ENCODE peak calls at places on chromosome 1, in five cellular contexts. I, K, D, X and P are unnamed samples.
A peak's percentile ranks its signal among the peaks of the same experiment; 100 is the strongest.

GRCh38 chr1:227890451-227891222 is 57.1 kb downstream of the WNT9A start:
- DNase-seq in I (peak; percentile 64), K (peak; percentile 41), D (no peak), X (no peak), P (peak; percentile 2)

GRCh38 chr1:41623736-41624135 is 139.3 kb upstream of the EDN2 start:
- DNase-seq in I (no peak), K (peak; percentile 44), D (no peak), X (no peak), P (no peak)

GRCh38 chr1:9075023-9075422 is 5.6 kb upstream of the SLC2A5 start:
- DNase-seq in I (no peak), K (no peak), D (no peak), X (no peak), P (no peak)

GRCh38 chr1:94092210-94092613 is 28.7 kb downstream of the ABCA4 start:
- DNase-seq in I (no peak), K (no peak), D (no peak), X (no peak), P (no peak)

GRCh38 chr1:23558140-23558871 is 995 bp downstream of the ID3 start:
- DNase-seq in I (peak; percentile 89), K (peak; percentile 88), D (peak; percentile 83), X (peak; percentile 45), P (no peak)

GRCh38 chr1:229529639-229530038 is 21.5 kb upstream of the NUP133 start:
- DNase-seq in I (peak; percentile 71), K (no peak), D (no peak), X (no peak), P (no peak)

GRCh38 chr1:8194481-8195227 is 123.3 kb upstream of the SLC45A1 start:
- DNase-seq in I (no peak), K (no peak), D (no peak), X (no peak), P (no peak)

GRCh38 chr1:203696673-203697072 is 68.3 kb upstream of the LAX1 start:
- DNase-seq in I (no peak), K (no peak), D (no peak), X (no peak), P (no peak)

GRCh38 chr1:212482352-212483153 is 49.8 kb downstream of the NENF start:
- DNase-seq in I (no peak), K (peak; percentile 76), D (no peak), X (no peak), P (no peak)

GRCh38 chr1:39462074-39462473 is 29.4 kb upstream of the BMP8A start:
- DNase-seq in I (no peak), K (no peak), D (no peak), X (no peak), P (no peak)

GRCh38 chr1:119779869-119780356 is 11.2 kb upstream of the HMGCS2 start:
- DNase-seq in I (no peak), K (peak; percentile 66), D (peak; percentile 30), X (no peak), P (no peak)

GRCh38 chr1:32337855-32338636 is 2.0 kb upstream of the MARCKSL1 start:
- DNase-seq in I (peak; percentile 91), K (peak; percentile 65), D (peak; percentile 74), X (peak; percentile 57), P (no peak)

GRCh38 chr1:107622975-107623374 is 342.0 kb downstream of the VAV3 start:
- DNase-seq in I (no peak), K (no peak), D (no peak), X (no peak), P (no peak)

GRCh38 chr1:204959836-204960235 is 83.2 kb upstream of the CNTN2 start:
- DNase-seq in I (no peak), K (no peak), D (no peak), X (no peak), P (no peak)

GRCh38 chr1:26524181-26524580 is 5.4 kb upstream of the RPS6KA1 start:
- DNase-seq in I (no peak), K (no peak), D (no peak), X (no peak), P (no peak)

GRCh38 chr1:146036241-146036989 is 14.9 kb upstream of the HJV start:
- DNase-seq in I (no peak), K (no peak), D (no peak), X (no peak), P (no peak)

GRCh38 chr1:58432813-58433668 is 113.5 kb downstream of the OMA1 start:
- DNase-seq in I (no peak), K (no peak), D (no peak), X (peak; percentile 92), P (no peak)

GRCh38 chr1:116769561-116769977 is 15.3 kb downstream of the CD2 start:
- DNase-seq in I (no peak), K (peak; percentile 83), D (no peak), X (no peak), P (peak; percentile 65)

GRCh38 chr1:78591971-78592370 is 28.3 kb upstream of the IFI44L start:
- DNase-seq in I (no peak), K (no peak), D (no peak), X (no peak), P (no peak)

GRCh38 chr1:59150537-59151386 is 146.1 kb upstream of the FGGY start:
- DNase-seq in I (no peak), K (peak; percentile 76), D (peak; percentile 86), X (no peak), P (no peak)

GRCh38 chr1:239982762-239983161 is 108.9 kb upstream of the FMN2 start:
- DNase-seq in I (no peak), K (no peak), D (no peak), X (no peak), P (no peak)

GRCh38 chr1:244074559-244075171 is 23.6 kb downstream of the ZBTB18 start:
- DNase-seq in I (peak; percentile 84), K (peak; percentile 74), D (no peak), X (no peak), P (peak; percentile 42)

GRCh38 chr1:218930472-218930871 is 243.2 kb upstream of the LYPLAL1 start:
- DNase-seq in I (no peak), K (no peak), D (no peak), X (no peak), P (no peak)

GRCh38 chr1:7482077-7482476 is 289.0 kb upstream of the VAMP3 start:
- DNase-seq in I (no peak), K (no peak), D (no peak), X (no peak), P (no peak)

GRCh38 chr1:42963378-42964005 is 4.8 kb upstream of the SLC2A1 start:
- DNase-seq in I (no peak), K (no peak), D (no peak), X (no peak), P (no peak)

GRCh38 chr1:197423006-197423405 is 155.0 kb downstream of the CRB1 start:
- DNase-seq in I (no peak), K (no peak), D (no peak), X (no peak), P (no peak)

GRCh38 chr1:169809370-169810095 is 14.8 kb upstream of the METTL18 start:
- DNase-seq in I (no peak), K (no peak), D (no peak), X (peak; percentile 48), P (no peak)

GRCh38 chr1:51998007-51998406 is 7.5 kb upstream of the RAB3B start:
- DNase-seq in I (no peak), K (no peak), D (no peak), X (no peak), P (no peak)

GRCh38 chr1:204126941-204127340 is 24.9 kb downstream of the ETNK2 start:
- DNase-seq in I (no peak), K (no peak), D (no peak), X (peak; percentile 24), P (no peak)

GRCh38 chr1:27602510-27603319 is 1.2 kb downstream of the AHDC1 start:
- DNase-seq in I (peak; percentile 91), K (peak; percentile 82), D (peak; percentile 69), X (peak; percentile 77), P (peak; percentile 29)

GRCh38 chr1:167328762-167329483 is 108.2 kb downstream of the POU2F1 start:
- DNase-seq in I (peak; percentile 82), K (peak; percentile 60), D (no peak), X (peak; percentile 51), P (no peak)

DNA sequence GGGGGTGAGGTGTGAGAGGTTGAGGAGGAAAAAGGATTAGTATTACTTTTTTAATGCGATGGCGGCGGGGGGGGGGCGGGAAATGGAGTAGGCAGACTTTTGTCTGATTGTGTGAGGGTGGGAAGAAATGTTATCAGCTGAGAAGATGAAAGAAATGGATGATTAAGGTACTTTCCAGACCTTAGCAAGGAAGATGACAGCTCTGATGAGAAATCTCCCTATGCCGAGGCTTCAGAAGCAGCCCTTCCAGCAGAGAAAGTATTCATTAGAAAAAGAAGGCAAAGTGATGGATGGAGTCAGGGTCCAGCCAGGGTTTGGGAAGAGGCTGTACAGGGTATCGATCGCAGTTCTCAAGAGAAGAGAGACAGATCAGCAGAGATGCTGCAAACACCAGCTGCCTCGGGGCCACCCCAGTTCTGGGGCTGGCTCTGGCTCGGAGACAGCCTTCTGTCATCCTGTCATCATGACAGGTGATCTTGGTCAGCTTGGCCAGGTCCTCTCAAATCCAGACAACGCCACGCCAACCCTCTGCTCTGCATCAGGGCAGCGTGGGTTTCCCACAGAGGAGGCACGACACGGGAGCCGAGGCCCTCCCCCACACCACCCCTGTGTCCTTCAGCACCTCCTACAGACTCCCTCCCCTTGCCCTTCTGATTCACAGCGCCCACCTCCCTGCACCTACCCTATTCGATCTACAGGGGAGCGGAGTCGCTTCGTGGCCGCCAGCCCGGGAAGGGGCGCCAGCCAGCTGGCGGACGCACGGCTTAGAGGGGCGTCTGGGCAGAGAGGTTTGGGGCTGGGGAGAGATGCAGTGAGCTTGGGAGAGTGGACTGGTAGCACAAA is 688 bp upstream of the ATXN7L2 start:
- DNase-seq in I (peak; percentile 91), K (peak; percentile 65), D (no peak), X (peak; percentile 80), P (peak; percentile 36)
- H3K9me3 ChIP-seq in I (no peaks in the 10 kb centered on the region), K (no peaks in the 10 kb centered on the region), D (no peaks in the 10 kb centered on the region), X (no peaks in the 10 kb centered on the region), P (no peaks in the 10 kb centered on the region)

GRCh38 chr1:2828586-2829250 is 27.2 kb upstream of the TTC34 start:
- DNase-seq in I (no peak), K (no peak), D (no peak), X (no peak), P (no peak)
- H3K9me3 ChIP-seq in I (peaks cover 22% of the 10 kb centered on the region), K (peaks cover 3% of the 10 kb centered on the region), D (no peaks in the 10 kb centered on the region), X (no peaks in the 10 kb centered on the region), P (no peaks in the 10 kb centered on the region)

DNA sequence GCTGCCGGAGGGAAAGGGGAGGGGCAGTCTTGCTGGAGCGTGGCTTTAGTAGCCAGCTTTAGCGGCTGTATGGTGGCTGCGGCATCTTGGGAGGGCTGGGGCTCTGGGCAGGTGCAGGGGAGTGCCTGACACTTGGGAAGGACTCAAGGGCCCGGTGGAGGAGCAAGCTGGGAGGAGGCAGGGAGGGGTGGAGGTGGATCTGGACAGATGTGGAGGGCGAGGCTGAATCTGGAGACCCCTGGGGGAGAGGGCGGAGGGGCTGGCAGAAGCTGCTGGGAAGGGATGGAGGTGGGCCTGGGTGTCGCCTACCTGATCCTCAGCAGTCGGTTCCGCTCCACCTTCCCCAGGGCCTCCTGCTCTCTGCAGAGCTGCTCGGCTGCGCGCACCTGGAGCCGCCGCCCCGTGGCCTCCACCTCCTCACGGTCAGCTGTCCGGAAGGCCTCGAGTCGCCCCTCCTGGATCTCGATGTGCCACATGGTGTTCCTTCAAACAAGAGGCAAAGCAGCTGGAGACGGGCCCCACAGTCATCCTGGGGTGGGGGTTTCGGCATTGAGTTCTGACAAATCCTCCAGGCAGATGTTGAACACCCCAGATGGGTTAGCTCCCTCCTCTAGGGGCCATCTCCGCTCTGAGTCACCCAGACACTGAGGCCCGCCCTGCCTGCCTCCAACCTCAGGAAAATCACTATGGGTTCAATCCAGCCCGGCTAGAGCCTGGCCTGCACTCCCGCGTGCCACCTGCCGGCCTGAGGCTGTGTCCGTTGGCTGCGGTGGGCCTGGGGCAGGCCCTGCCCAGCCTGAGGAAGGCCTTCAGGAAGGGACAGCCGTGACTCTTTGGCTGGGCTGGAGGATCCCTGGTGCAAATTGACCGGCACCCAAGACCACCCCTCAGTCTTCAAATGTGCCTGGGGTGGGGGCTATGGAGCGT is 29.6 kb downstream of the CFAP74 start:
- DNase-seq in I (no peak), K (no peak), D (no peak), X (peak; percentile 47), P (no peak)
- H3K9me3 ChIP-seq in I (no peaks in the 10 kb centered on the region), K (no peaks in the 10 kb centered on the region), D (no peaks in the 10 kb centered on the region), X (no peaks in the 10 kb centered on the region), P (no peaks in the 10 kb centered on the region)

GRCh38 chr1:235859775-235860174 is 6.9 kb downstream of the LYST start:
- DNase-seq in I (no peak), K (no peak), D (no peak), X (no peak), P (no peak)
- H3K9me3 ChIP-seq in I (no peaks in the 10 kb centered on the region), K (no peaks in the 10 kb centered on the region), D (no peaks in the 10 kb centered on the region), X (no peaks in the 10 kb centered on the region), P (no peaks in the 10 kb centered on the region)